ENCODE peak calls at places on chromosomes 2 and 18, in seven cellular contexts. C is Panc1, Z is A549, S is esophagus squamous epithelium, Q is suprapubic skin, B is fibroblast of the aortic adventitia, T is epithelial cell of esophagus. K is an unnamed sample.

GRCh38 chr18:23583071-23583865 is 3.0 kb downstream of the NPC1 start:
- DNase-seq in T (no peak), C (no peak), S (no peak), Q (no peak), Z (no peak), B (no peak), K (peak)

GRCh38 chr2:74671479-74671878 is 17.4 kb downstream of the SEMA4F start:
- DNase-seq in S (no peak), C (no peak), Q (no peak), T (peak), Z (no peak), B (peak), K (no peak)

GRCh38 chr2:94870392-94871225 is 621 bp upstream of the TEKT4 start:
- DNase-seq in C (no peak), Q (peak), B (no peak), S (no peak), T (no peak), Z (peak), K (no peak)

GRCh38 chr2:162926907-162927306 is 88.3 kb upstream of the KCNH7 start:
- DNase-seq in S (no peak), Z (no peak), T (no peak), B (no peak), Q (no peak), C (no peak), K (no peak)

GRCh38 chr2:127118467-127118866 is 11.5 kb upstream of the BIN1 start:
- DNase-seq in C (no peak), B (no peak), S (no peak), T (no peak), Z (no peak), Q (no peak), K (no peak)

GRCh38 chr2:48120759-48121242 is 214.5 kb upstream of the FBXO11 start:
- DNase-seq in S (no peak), Q (no peak), B (no peak), T (peak), C (no peak), Z (no peak), K (no peak)

GRCh38 chr2:49840428-49840975 is 686.2 kb upstream of the FSHR start:
- DNase-seq in S (no peak), B (no peak), Q (no peak), Z (no peak), T (no peak), C (no peak), K (no peak)

GRCh38 chr2:25230626-25231311 is 62.4 kb upstream of the POMC start:
- DNase-seq in Q (no peak), C (no peak), T (no peak), B (no peak), S (no peak), Z (no peak), K (no peak)

GRCh38 chr2:197054437-197054836 is 127.9 kb upstream of the PGAP1 start:
- DNase-seq in S (no peak), Q (no peak), B (no peak), T (peak), Z (no peak), C (no peak), K (no peak)

GRCh38 chr2:72457801-72458516 is 310.3 kb upstream of the CYP26B1 start:
- DNase-seq in Z (no peak), B (peak), S (no peak), Q (no peak), T (peak), C (no peak), K (no peak)

GRCh38 chr18:50203801-50204604 is 9.1 kb upstream of the MYO5B start:
- DNase-seq in C (no peak), Z (peak), B (peak), Q (no peak), T (peak), S (no peak), K (peak)

GRCh38 chr18:48621815-48622555 is 83.2 kb downstream of the CTIF start:
- DNase-seq in C (no peak), B (no peak), Z (no peak), S (no peak), Q (no peak), T (no peak), K (no peak)

GRCh38 chr2:18659891-18660290 is 70.5 kb upstream of the NT5C1B start:
- DNase-seq in C (no peak), Z (no peak), S (no peak), B (no peak), T (no peak), Q (no peak), K (no peak)

GRCh38 chr2:46371858-46372257 is 74.7 kb downstream of the EPAS1 start:
- DNase-seq in T (no peak), Q (no peak), C (no peak), B (no peak), Z (no peak), S (no peak), K (no peak)

GRCh38 chr18:12059334-12060181 is 34.1 kb upstream of the ANKRD62 start:
- DNase-seq in S (no peak), Z (no peak), C (no peak), B (no peak), T (no peak), Q (no peak), K (no peak)

GRCh38 chr18:23196119-23197004 is 61.1 kb downstream of the CABLES1 start:
- DNase-seq in T (no peak), Q (no peak), S (no peak), B (no peak), Z (no peak), C (no peak), K (no peak)

GRCh38 chr2:6626406-6627012 is 239.2 kb downstream of the CMPK2 start:
- DNase-seq in S (no peak), B (no peak), C (no peak), T (no peak), Z (no peak), Q (no peak), K (no peak)

GRCh38 chr2:3173031-3173430 is 204.6 kb downstream of the EIPR1 start:
- DNase-seq in B (no peak), S (no peak), T (no peak), C (no peak), Z (no peak), Q (peak), K (no peak)

GRCh38 chr2:173922760-173923159 is 42.4 kb downstream of the SP3 start:
- DNase-seq in S (no peak), C (no peak), T (no peak), B (peak), Z (no peak), Q (no peak), K (no peak)
- TF ChIP-seq CTCF in S (no peak), C (no peak), T (no peak), B (no peak), Z (no peak), Q (no peak), K (no peak)

GRCh38 chr2:240452471-240453256 is 17.2 kb downstream of the GPC1 start:
- DNase-seq in C (no peak), T (peak), Q (no peak), B (peak), Z (peak), S (no peak), K (peak)
- H3K4me3 ChIP-seq in C (peak), T (peak), Q (peak), B (peak), Z (peak), S (peak), K (peak)

DNA sequence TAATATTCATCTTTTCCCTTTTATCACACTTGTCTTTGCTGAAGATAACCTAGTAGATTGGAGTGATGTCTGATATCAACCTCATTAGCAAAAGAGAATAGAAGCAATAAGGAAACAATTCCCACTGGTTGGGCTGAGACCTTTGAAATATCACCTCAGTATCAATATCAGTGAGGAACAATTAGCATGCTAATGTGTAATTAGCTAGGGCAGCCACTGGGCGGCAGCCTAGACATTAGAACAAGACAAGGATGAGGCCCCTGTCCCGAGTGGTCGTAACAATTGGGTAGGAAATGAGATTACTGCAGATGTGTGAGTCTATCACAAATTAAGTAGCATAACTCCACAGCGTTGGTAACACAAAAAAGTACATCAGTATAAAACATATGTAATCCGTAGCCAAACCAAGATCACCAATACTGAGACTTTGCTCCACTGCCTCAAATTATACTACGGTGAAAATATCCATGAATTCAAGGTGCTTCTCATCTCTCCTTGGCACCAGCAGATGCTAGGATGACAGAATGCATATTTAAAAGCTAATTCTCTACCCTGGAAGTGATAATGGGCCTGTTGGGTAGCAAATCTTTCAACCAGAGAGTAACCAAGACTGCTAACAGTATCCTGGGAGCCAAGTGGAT is 99.1 kb downstream of the ALPK2 start:
- DNase-seq in S (no peak), T (peak), Z (peak), B (peak), C (peak), Q (no peak), K (no peak)
- TF ChIP-seq CTCF in S (peak), T (peak), Z (peak), B (peak), C (peak), Q (peak), K (peak)

GRCh38 chr18:72544092-72544886 is at the start of gene CBLN2:
- DNase-seq in Q (no peak), T (peak), Z (peak), B (peak), S (no peak), C (no peak), K (peak)
- H3K4me3 ChIP-seq in Q (peak), T (peak), Z (peak), B (peak), S (peak), C (peak), K (peak)

DNA sequence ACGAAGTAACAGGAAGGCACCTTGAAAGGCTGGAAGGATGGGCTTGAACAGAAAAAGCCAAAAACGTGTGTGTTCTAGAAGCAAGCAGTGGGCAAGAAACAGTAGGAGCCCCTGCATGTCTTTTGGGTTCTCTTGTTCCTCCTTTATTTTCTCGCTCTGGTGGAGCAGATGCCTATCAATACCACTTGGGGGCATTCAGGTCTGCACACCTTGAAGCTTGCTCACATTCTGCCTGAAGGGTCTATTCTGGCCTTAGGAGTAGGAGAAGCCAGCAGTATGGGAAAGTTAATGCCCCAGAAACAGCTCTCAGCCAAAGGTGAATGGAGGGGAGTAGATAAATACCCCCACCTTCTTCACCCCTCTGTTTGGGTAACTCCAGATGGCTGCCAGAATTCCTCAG is 204.5 kb downstream of the TXNL1 start:
- DNase-seq in C (no peak), S (no peak), Q (no peak), T (no peak), Z (no peak), B (no peak), K (no peak)
- TF ChIP-seq CTCF in C (no peak), S (no peak), Q (no peak), T (no peak), Z (no peak), B (no peak), K (no peak)

GRCh38 chr2:130726614-130727180 is 2.2 kb upstream of the GPR148 start:
- DNase-seq in Q (no peak), B (peak), T (no peak), Z (no peak), C (no peak), S (no peak), K (no peak)

GRCh38 chr2:130729311-130730299 is 735 bp downstream of the GPR148 start:
- DNase-seq in S (no peak), Q (no peak), Z (no peak), B (no peak), C (no peak), T (no peak), K (no peak)

GRCh38 chr2:130727286-130727924 is 1.5 kb upstream of the GPR148 start:
- DNase-seq in C (no peak), Z (peak), S (no peak), B (peak), Q (peak), T (peak), K (peak)

GRCh38 chr2:130728549-130729310 is at the start of gene GPR148:
- DNase-seq in Z (no peak), B (no peak), S (no peak), Q (no peak), T (no peak), C (no peak), K (no peak)

DNA sequence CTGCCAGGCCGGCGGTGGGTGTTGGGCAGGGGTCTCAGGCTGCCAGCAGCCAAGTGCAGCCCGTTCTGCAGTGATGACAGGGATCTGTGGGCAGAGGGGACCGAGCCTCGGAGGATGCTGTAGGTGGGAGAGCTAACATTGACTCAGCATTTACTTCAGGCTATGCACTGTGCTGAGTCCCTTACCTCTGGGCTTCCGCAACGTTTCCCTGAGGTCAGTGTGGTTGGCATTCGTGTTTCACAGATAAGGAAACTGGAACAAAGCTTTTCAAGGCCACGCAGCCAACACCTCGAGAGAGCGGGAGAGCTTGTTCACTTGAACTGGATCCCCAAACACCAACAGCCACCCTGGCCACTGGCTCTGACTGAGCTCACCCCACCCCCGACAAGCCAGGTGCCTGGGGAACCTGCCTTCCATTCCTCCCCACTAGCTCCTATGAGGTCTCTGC is 839 bp upstream of the GPR148 start:
- DNase-seq in Q (no peak), B (peak), S (no peak), T (peak), Z (peak), C (no peak), K (no peak)
- H3K4me3 ChIP-seq in Q (peak), B (peak), S (peak), T (no peak), Z (peak), C (peak), K (peak)

GRCh38 chr2:220079595-220079994 is 452.2 kb downstream of the SLC4A3 start:
- DNase-seq in T (no peak), S (no peak), C (no peak), B (no peak), Z (no peak), Q (no peak), K (no peak)

GRCh38 chr2:220075835-220076234 is 448.4 kb downstream of the SLC4A3 start:
- DNase-seq in Z (no peak), C (no peak), T (no peak), Q (no peak), S (no peak), B (peak), K (no peak)

GRCh38 chr2:220078439-220078838 is 451.0 kb downstream of the SLC4A3 start:
- DNase-seq in S (no peak), Z (no peak), T (no peak), C (no peak), B (peak), Q (no peak), K (no peak)

GRCh38 chr2:220077488-220077887 is 450.1 kb downstream of the SLC4A3 start:
- DNase-seq in S (no peak), Z (peak), C (no peak), T (peak), Q (no peak), B (peak), K (no peak)

DNA sequence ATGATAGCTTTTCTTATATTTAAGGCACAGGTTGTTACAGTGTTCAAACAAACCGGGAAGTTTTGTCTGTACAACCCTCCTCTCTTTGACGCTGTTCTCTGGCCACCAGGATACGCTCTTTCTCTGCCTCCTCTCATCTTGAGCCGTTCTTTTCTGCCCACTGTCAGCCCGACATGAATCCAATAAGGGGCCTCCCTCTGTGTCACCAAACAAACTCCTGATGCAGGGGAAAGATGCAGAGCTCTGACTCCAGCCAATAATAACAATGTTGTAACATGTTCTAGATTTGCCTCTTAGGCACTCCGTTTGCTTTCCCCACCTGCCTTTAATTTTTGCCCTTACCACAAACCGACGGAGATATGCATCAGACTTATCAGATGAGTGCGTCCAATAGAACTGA is 449.3 kb downstream of the SLC4A3 start:
- DNase-seq in T (peak), Q (no peak), Z (no peak), B (peak), C (no peak), S (no peak), K (no peak)
- TF ChIP-seq CTCF in T (peak), Q (no peak), Z (no peak), B (peak), C (peak), S (no peak), K (no peak)

GRCh38 chr2:209772316-209772715 is 684 bp downstream of the UNC80 start:
- DNase-seq in C (no peak), S (no peak), B (no peak), T (no peak), Z (no peak), Q (no peak), K (no peak)

GRCh38 chr2:209768557-209768956 is 3.1 kb upstream of the UNC80 start:
- DNase-seq in B (no peak), T (no peak), Z (no peak), S (no peak), Q (no peak), C (no peak), K (no peak)

GRCh38 chr2:209773377-209773776 is 1.7 kb downstream of the UNC80 start:
- DNase-seq in T (no peak), Q (no peak), B (no peak), Z (no peak), S (no peak), C (no peak), K (no peak)

GRCh38 chr2:209767316-209767715 is 4.3 kb upstream of the UNC80 start:
- DNase-seq in B (no peak), C (no peak), Z (no peak), Q (no peak), T (no peak), S (no peak), K (no peak)

GRCh38 chr2:209771474-209772292 is at the start of gene UNC80:
- DNase-seq in Z (peak), Q (no peak), S (no peak), T (peak), B (peak), C (no peak), K (peak)
- H3K4me3 ChIP-seq in Z (peak), Q (peak), S (peak), T (peak), B (peak), C (peak), K (peak)

GRCh38 chr18:52343731-52344340 is 3.8 kb downstream of the DCC start:
- DNase-seq in C (no peak), B (no peak), T (no peak), Z (no peak), S (no peak), Q (no peak), K (no peak)

GRCh38 chr18:52345428-52345827 is 5.4 kb downstream of the DCC start:
- DNase-seq in Z (no peak), Q (no peak), B (no peak), C (no peak), T (no peak), S (no peak), K (no peak)

GRCh38 chr18:52352920-52353319 is 12.9 kb downstream of the DCC start:
- DNase-seq in C (no peak), T (no peak), B (no peak), S (no peak), Q (no peak), Z (no peak), K (no peak)

GRCh38 chr18:52343138-52343537 is 3.1 kb downstream of the DCC start:
- DNase-seq in B (no peak), C (no peak), Q (no peak), T (no peak), Z (peak), S (no peak), K (no peak)

DNA sequence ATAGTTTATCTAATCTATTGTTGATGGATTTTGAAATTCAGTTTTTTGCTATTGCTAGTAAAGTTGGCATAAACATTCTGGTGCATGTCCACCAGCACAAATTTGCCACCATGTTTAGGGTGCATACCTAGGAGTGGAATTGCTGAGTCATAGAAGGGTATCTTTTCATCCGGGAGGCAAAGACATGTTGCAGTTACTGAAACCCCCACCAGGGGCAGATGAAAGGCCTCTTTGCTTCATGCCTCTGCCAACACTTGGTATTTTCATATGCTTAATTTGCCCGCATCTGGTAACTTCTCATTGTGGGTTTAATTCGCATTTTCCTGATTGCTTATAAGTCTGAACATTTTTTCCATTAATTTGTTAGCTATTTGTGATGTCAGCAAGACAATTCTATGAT is 8.2 kb downstream of the DCC start:
- DNase-seq in T (peak), C (no peak), S (no peak), B (no peak), Z (peak), Q (no peak), K (no peak)
- TF ChIP-seq CTCF in T (no peak), C (peak), S (no peak), B (peak), Z (no peak), Q (no peak), K (no peak)

DNA sequence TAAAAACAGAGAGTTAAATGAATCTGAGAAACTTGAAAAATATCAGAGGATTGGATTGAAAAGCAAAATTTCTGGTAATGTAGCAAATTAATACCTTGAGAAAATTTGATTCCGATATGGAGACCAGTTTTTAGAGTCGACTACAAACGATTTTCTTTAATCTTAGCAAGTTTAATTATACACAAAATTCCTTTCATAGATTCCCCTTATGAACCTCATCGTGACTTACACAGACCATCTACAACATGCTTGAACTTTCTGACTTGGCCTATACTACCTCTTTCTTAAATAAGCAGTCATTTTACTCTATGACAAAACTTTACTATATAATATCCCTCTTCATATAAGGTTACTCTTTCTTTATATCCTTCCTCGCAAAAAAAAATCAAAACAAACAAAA is 769.6 kb upstream of the CRIM1 start:
- DNase-seq in Q (no peak), S (no peak), B (no peak), T (no peak), Z (peak), C (no peak), K (no peak)
- H3K4me3 ChIP-seq in Q (no peak), S (no peak), B (no peak), T (no peak), Z (no peak), C (no peak), K (no peak)